ENCODE peak calls at places on chromosomes 5 and 9, in four cellular contexts. R is tibial artery, A is mammary epithelial cell, V is adipocyte. J is an unnamed sample.

GRCh38 chr5:54254482-54255198 is 55.7 kb downstream of the ARL15 start:
- DNase-seq in V (no peak), A (no peak), R (no peak), J (no peak)

GRCh38 chr5:143376911-143377838 is 26.3 kb downstream of the NR3C1 start:
- DNase-seq in A (peak; percentile 77), V (no peak), R (no peak), J (peak; percentile 48)

GRCh38 chr5:102036927-102037326 is 259.2 kb downstream of the SLCO4C1 start:
- DNase-seq in A (no peak), V (no peak), R (no peak), J (no peak)

GRCh38 chr5:143239877-143240518 is 163.5 kb downstream of the NR3C1 start:
- DNase-seq in V (no peak), R (no peak), A (no peak), J (no peak)

GRCh38 chr9:78828521-78828920 is 531.6 kb downstream of the PSAT1 start:
- DNase-seq in R (no peak), A (no peak), V (no peak), J (no peak)

GRCh38 chr5:140575309-140575708 is 10.7 kb downstream of the SLC35A4 start:
- DNase-seq in R (peak; percentile 61), V (peak; percentile 51), A (peak; percentile 45), J (peak; percentile 54)

GRCh38 chr5:20286512-20286911 is 298.5 kb upstream of the CDH18 start:
- DNase-seq in R (no peak), V (peak; percentile 74), A (peak; percentile 94), J (peak; percentile 21)

GRCh38 chr9:94802795-94803194 is 76.3 kb downstream of the AOPEP start:
- DNase-seq in R (no peak), V (no peak), A (peak; percentile 81), J (peak; percentile 47)

GRCh38 chr5:137167187-137167586 is 331.9 kb downstream of the SPOCK1 start:
- DNase-seq in A (no peak), R (no peak), V (no peak), J (no peak)

GRCh38 chr5:65141487-65141886 is 340.2 kb downstream of the ADAMTS6 start:
- DNase-seq in A (no peak), V (no peak), R (no peak), J (no peak)

GRCh38 chr5:179607449-179607931 is 16.0 kb downstream of the HNRNPH1 start:
- DNase-seq in V (no peak), A (no peak), R (peak; percentile 49), J (peak; percentile 67)

GRCh38 chr9:21551401-21551800 is 69.3 kb upstream of the IFNE start:
- DNase-seq in V (peak; percentile 27), A (no peak), R (no peak), J (no peak)

GRCh38 chr9:116910201-116910600 is 223.1 kb downstream of the TRIM32 start:
- DNase-seq in V (no peak), A (no peak), R (no peak), J (no peak)

GRCh38 chr9:136311433-136312375 is 7.8 kb upstream of the CCDC187 start:
- DNase-seq in V (no peak), R (no peak), A (no peak), J (no peak)
- H3K9me3 ChIP-seq in V (peaks cover 14% of the 10 kb centered on the region), R (no peaks in the 10 kb centered on the region), A (peaks cover 15% of the 10 kb centered on the region), J (no peaks in the 10 kb centered on the region)

DNA sequence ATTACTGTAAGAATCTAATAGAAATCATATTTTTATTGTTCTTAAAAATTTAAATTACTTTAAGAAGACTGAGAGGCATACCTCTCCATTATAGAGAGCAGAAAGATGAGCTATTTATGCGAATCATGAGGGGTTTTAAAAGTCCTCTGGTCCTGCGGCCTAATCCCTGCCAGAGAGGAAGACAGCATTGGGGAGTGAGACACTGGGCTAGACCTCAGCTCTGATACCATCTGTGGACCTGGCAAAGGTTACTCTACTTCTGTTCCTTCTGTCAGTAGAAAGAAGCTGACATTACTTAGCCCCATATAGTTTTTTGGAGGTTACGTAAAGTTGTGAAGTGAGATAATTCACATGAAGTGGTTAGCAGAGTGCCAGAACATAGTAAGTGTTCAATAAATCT is 103.6 kb downstream of the CCDC192 start:
- DNase-seq in A (no peak), V (no peak), R (no peak), J (no peak)
- H3K36me3 ChIP-seq in A (no peaks in the 10 kb centered on the region), V (no peaks in the 10 kb centered on the region), R (no peaks in the 10 kb centered on the region), J (no peaks in the 10 kb centered on the region)

GRCh38 chr9:19252885-19253219 is 22.4 kb downstream of the DENND4C start:
- DNase-seq in V (no peak), A (no peak), R (no peak), J (no peak)

GRCh38 chr9:19255821-19256220 is 25.3 kb downstream of the DENND4C start:
- DNase-seq in R (no peak), V (peak; percentile 26), A (no peak), J (no peak)

GRCh38 chr9:19252174-19252884 is 21.8 kb downstream of the DENND4C start:
- DNase-seq in R (no peak), A (no peak), V (no peak), J (no peak)

GRCh38 chr9:19255112-19255511 is 24.6 kb downstream of the DENND4C start:
- DNase-seq in A (no peak), R (no peak), V (no peak), J (no peak)
- H3K9me3 ChIP-seq in A (no peaks in the 10 kb centered on the region), R (no peaks in the 10 kb centered on the region), V (no peaks in the 10 kb centered on the region), J (no peaks in the 10 kb centered on the region)

DNA sequence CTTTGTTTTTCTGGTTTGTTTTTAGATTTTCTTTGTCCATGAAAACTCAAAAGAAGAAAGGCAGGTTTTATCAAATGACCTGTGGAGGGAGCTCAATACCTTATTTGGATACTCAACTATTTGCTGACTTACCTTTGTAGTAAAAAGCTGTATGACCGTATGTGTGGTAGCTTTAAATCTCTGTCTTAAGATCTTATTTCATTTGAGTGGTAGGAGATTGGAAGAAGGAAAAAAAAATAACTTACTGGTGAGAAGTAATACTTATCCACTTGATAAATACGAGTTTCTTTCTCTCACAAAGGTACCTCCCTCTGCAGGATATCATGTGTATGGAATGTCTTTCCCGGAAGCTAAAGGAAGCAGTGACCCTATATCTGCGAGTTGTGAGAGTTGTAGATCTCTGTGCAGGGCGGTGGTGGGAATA is 15.0 kb downstream of the FBXO38 start:
- DNase-seq in R (no peak), A (no peak), V (no peak), J (no peak)
- H3K36me3 ChIP-seq in R (peaks cover 57% of the 10 kb centered on the region), A (peaks cover 31% of the 10 kb centered on the region), V (peaks cover 87% of the 10 kb centered on the region), J (peaks cover 89% of the 10 kb centered on the region)